ENCODE peak calls at places on chromosomes 12 and 14, in five cellular contexts. S, A, U, K and G are unnamed samples.

GRCh38 chr14:66508846-66509621 is 1.1 kb downstream of the GPHN start:
- DNase-seq in S (peak; percentile 37), A (no peak), U (no peak), K (peak; percentile 30), G (peak; percentile 66)

GRCh38 chr14:21268612-21269251 is 510 bp downstream of the HNRNPC start:
- DNase-seq in S (peak; percentile 35), A (peak; percentile 24), U (no peak), K (no peak), G (no peak)

GRCh38 chr12:69258655-69259054 is 19.3 kb downstream of the CPSF6 start:
- DNase-seq in S (no peak), A (no peak), U (no peak), K (no peak), G (no peak)

GRCh38 chr12:125145196-125145595 is 80.0 kb downstream of the AACS start:
- DNase-seq in S (no peak), A (no peak), U (no peak), K (peak; percentile 16), G (no peak)

GRCh38 chr12:113221997-113222729 is 899 bp downstream of the TPCN1 start:
- DNase-seq in S (no peak), A (no peak), U (no peak), K (no peak), G (no peak)

GRCh38 chr12:95790912-95791849 is 617 bp upstream of the NTN4 start:
- DNase-seq in S (peak; percentile 45), A (no peak), U (no peak), K (peak; percentile 43), G (peak; percentile 48)

GRCh38 chr14:54737132-54737711 is 165.4 kb downstream of the GCH1 start:
- DNase-seq in S (no peak), A (no peak), U (no peak), K (no peak), G (no peak)

GRCh38 chr12:109797905-109798669 is 35.1 kb downstream of the TRPV4 start:
- DNase-seq in S (no peak), A (no peak), U (no peak), K (no peak), G (no peak)

GRCh38 chr14:39015360-39015961 is 87.6 kb downstream of the SEC23A start:
- DNase-seq in S (peak; percentile 34), A (peak; percentile 28), U (no peak), K (no peak), G (no peak)

GRCh38 chr14:23129759-23130316 is 10.8 kb upstream of the CEBPE start:
- DNase-seq in S (no peak), A (no peak), U (no peak), K (no peak), G (no peak)

GRCh38 chr12:98416845-98417244 is 98.5 kb upstream of the TMPO start:
- DNase-seq in S (no peak), A (no peak), U (no peak), K (no peak), G (no peak)

GRCh38 chr12:94498698-94499097 is 39.0 kb upstream of the CEP83 start:
- DNase-seq in S (no peak), A (no peak), U (no peak), K (no peak), G (no peak)

GRCh38 chr14:69612759-69613145 is 1.4 kb downstream of the SUSD6 start:
- DNase-seq in S (no peak), A (peak; percentile 7), U (no peak), K (no peak), G (no peak)

GRCh38 chr14:68710776-68711175 is 82.1 kb downstream of the ZFP36L1 start:
- DNase-seq in S (no peak), A (no peak), U (no peak), K (no peak), G (no peak)

GRCh38 chr12:95648990-95649791 is 97.9 kb upstream of the USP44 start:
- DNase-seq in S (peak; percentile 40), A (peak; percentile 64), U (no peak), K (no peak), G (no peak)

GRCh38 chr12:96434107-96434506 is 33.9 kb upstream of the CDK17 start:
- DNase-seq in S (no peak), A (no peak), U (no peak), K (no peak), G (no peak)

GRCh38 chr12:111766608-111767361 is at the start of gene ALDH2:
- DNase-seq in S (peak; percentile 68), A (peak; percentile 6), U (no peak), K (peak; percentile 70), G (peak; percentile 91)

GRCh38 chr14:20719777-20720176 is 25.9 kb upstream of the EDDM3A start:
- DNase-seq in S (peak; percentile 46), A (no peak), U (no peak), K (no peak), G (no peak)

GRCh38 chr14:67557656-67558055 is 24.6 kb downstream of the PLEKHH1 start:
- DNase-seq in S (no peak), A (no peak), U (no peak), K (no peak), G (no peak)

GRCh38 chr14:63632932-63633514 is 8.6 kb downstream of the WDR89 start:
- DNase-seq in S (no peak), A (peak; percentile 7), U (no peak), K (no peak), G (no peak)

GRCh38 chr14:98498019-98498885 is 773.7 kb downstream of the BCL11B start:
- DNase-seq in S (no peak), A (no peak), U (no peak), K (no peak), G (no peak)

GRCh38 chr12:120538281-120539156 is 4.4 kb downstream of the RNF10 start:
- DNase-seq in S (peak; percentile 63), A (no peak), U (no peak), K (peak; percentile 87), G (peak; percentile 84)

GRCh38 chr12:120532701-120533238 is 1.4 kb upstream of the RNF10 start:
- DNase-seq in S (no peak), A (no peak), U (no peak), K (no peak), G (no peak)

GRCh38 chr12:120536064-120536791 is 2.1 kb downstream of the RNF10 start:
- DNase-seq in S (no peak), A (no peak), U (no peak), K (no peak), G (no peak)

GRCh38 chr12:120534203-120534702 is at the start of gene RNF10:
- DNase-seq in S (peak; percentile 76), A (peak; percentile 87), U (peak; percentile 21), K (peak; percentile 76), G (peak; percentile 84)

DNA sequence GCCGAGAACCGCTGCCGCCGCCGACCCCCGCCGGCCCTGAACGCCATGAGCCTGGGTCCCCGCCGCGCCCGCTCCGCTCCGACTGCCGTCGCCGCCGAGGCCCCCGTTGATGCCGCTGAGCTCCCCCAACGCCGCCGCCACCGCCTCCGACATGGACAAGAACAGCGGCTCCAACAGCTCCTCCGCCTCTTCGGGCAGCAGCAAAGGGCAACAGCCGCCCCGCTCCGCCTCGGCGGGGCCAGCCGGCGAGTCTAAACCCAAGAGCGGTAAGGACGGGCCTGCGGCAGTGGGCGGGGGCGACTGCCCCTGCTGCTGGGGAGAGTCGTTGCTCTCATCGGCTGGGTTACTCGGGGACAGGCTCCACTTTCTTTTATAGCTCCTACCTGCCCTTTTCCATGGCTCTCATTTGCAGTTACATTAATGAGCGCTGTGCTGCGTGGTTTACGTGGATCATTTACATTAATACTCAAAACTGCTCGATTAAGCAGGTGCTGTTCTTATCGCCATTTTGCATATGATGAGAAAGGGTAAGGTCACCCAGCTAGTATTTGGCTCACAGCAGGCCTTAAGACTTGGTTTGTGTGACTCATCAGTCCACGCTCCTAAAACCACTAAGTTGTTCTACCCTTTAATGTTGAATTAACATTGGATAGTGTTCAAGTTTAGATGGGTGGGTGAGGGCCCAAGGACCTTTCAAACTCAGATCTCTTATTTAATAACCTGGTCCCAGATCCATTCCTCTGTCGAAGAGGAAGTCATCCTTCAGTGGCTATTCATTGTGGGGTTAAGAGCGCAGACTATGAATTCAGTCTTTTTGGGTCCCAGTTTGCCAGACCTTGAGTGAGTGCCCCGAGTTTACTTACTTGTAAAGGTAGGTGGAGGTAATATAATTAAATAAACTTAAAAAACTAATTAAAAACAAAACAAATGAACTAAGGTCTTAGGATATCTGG is 823 bp downstream of the RNF10 start:
- DNase-seq in S (peak; percentile 50), A (no peak), U (peak; percentile 12), K (peak; percentile 50), G (peak; percentile 72)
- TF ChIP-seq POLR2A in S (no peak), A (no peak), U (no peak), K (no peak), G (no peak)

GRCh38 chr14:105484997-105485393 is 1.7 kb upstream of the CRIP1 start:
- DNase-seq in S (no peak), A (no peak), U (no peak), K (no peak), G (no peak)
- H3K27ac ChIP-seq in S (no peak overlapping the region), A (no peak overlapping the region), U (peak overlapping the region; percentile 90), K (peak overlapping the region; percentile 100), G (no peak overlapping the region)

GRCh38 chr12:120873231-120873630 is 30.9 kb downstream of the SPPL3 start:
- DNase-seq in S (no peak), A (no peak), U (no peak), K (no peak), G (no peak)
- H3K4me1 ChIP-seq in S (peaks cover 6% of the 10 kb centered on the region), A (no peaks in the 10 kb centered on the region), U (peaks cover 5% of the 10 kb centered on the region), K (no peaks in the 10 kb centered on the region), G (no peaks in the 10 kb centered on the region)

GRCh38 chr14:77376771-77377501 is at the start of the genes SAMD15 and TMED8:
- DNase-seq in S (peak; percentile 78), A (peak; percentile 61), U (peak; percentile 53), K (peak; percentile 85), G (peak; percentile 89)
- TF ChIP-seq POLR2A in S (peak; percentile 60), A (peak; percentile 40), U (peak; percentile 52), K (peak; percentile 44), G (peak; percentile 35)

DNA sequence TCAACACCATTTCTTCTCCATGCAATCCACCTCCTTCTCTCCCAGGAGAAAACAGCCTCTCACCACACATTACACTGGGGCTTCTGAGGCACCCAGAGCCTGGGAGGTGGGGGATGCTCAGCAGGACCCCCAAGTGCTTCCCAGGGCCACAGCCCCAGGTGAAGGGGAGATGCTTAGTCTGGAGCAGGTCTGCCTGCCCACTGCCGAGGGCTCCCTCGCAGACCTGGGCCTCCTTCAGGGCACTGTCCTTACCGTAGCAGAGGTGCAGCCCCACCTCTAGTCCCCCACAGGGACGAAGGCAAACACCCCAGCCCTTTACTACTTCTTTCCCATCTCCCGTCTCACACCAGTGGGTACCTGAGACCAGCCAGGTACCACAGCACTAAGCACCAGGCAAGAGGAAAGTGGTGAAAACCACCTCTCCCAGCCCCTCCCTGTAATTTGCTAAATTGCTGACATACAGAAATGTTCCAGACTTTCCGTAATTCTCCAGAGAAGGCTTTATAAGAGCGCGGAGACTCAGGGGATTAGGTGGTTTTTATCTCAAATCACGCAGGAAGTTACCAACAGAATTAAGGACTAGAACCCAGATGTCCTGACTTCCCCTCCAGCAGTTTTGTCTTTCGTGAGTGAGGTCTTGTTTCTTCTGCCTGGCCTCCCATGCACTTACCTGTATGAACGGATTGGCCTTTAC is 59.0 kb downstream of the PLEKHG3 start:
- DNase-seq in S (no peak), A (no peak), U (no peak), K (peak; percentile 30), G (no peak)
- H3K27ac ChIP-seq in S (no peak overlapping the region), A (no peak overlapping the region), U (peak overlapping the region; percentile 82), K (peak overlapping the region; percentile 87), G (no peak overlapping the region)